ENCODE peak calls at places on chromosome 2, in six cellular contexts. T is lower leg skin; W is retina; J is BE2C; R is stimulated activated CD8-positive, alpha-beta memory T cell treated with anti-CD3 and anti-CD28 coated beads, Interleukin-12 subunit alpha, Interleukin-12 subunit beta, amount 100 ng/mL, for 1 hour; X is NCI-H82. Z is an unnamed sample.

GRCh38 chr2:121471571-121472464 is 58.9 kb upstream of the RNU4ATAC start:
- DNase-seq in T (no peak), W (no peak), J (no peak), R (no peak), X (peak; percentile 17), Z (no peak)

GRCh38 chr2:36060133-36060532 is 295.4 kb upstream of the CRIM1 start:
- DNase-seq in T (no peak), W (no peak), J (no peak), R (no peak), X (no peak), Z (no peak)

GRCh38 chr2:236338495-236339184 is 74.4 kb upstream of the ASB18 start:
- DNase-seq in T (peak; percentile 56), W (peak; percentile 73), J (no peak), R (no peak), X (no peak), Z (no peak)

GRCh38 chr2:145957929-145958328 is 1438.0 kb upstream of the ZEB2 start:
- DNase-seq in T (no peak), W (no peak), J (no peak), R (no peak), X (peak; percentile 10), Z (no peak)

GRCh38 chr2:229927817-229928321 is 5.6 kb downstream of the FBXO36 start:
- DNase-seq in T (no peak), W (no peak), J (no peak), R (no peak), X (no peak), Z (no peak)

GRCh38 chr2:240143801-240144648 is 3.6 kb upstream of the OTOS start:
- DNase-seq in T (peak; percentile 94), W (peak; percentile 91), J (peak; percentile 84), R (peak; percentile 76), X (peak; percentile 73), Z (peak; percentile 17)

GRCh38 chr2:96923810-96924774 is 54.2 kb upstream of the SEMA4C start:
- DNase-seq in T (no peak), W (peak; percentile 71), J (no peak), R (peak; percentile 19), X (no peak), Z (no peak)

GRCh38 chr2:237650455-237650850 is 23.1 kb downstream of the LRRFIP1 start:
- DNase-seq in T (peak; percentile 53), W (no peak), J (no peak), R (no peak), X (no peak), Z (no peak)

GRCh38 chr2:160220545-160221009 is 20.5 kb upstream of the ITGB6 start:
- DNase-seq in T (no peak), W (no peak), J (no peak), R (no peak), X (no peak), Z (no peak)

GRCh38 chr2:20052872-20053281 is 1.4 kb upstream of the LAPTM4A start:
- DNase-seq in T (peak; percentile 94), W (no peak), J (peak; percentile 40), R (no peak), X (peak; percentile 89), Z (no peak)

GRCh38 chr2:67649331-67650071 is 252.4 kb downstream of the ETAA1 start:
- DNase-seq in T (no peak), W (peak; percentile 36), J (peak; percentile 8), R (no peak), X (peak; percentile 46), Z (no peak)

Z was measured in GOT3.